ENCODE peak calls at places on chromosomes 16 and 17, in seven cellular contexts. O is heart right ventricle; G is stimulated activated CD4-positive, alpha-beta T cell treated with anti-CD3 and anti-CD28 coated beads, Interleukin-1b, Interleukin-23, amount 100 ng/mL, for 24 hours; E is left ventricle myocardium inferior; S is AG08396; H is stimulated activated CD8-positive, alpha-beta memory T cell treated with anti-CD3 and anti-CD28 coated beads, Interleukin-4, amount 100 ng/mL, for 1 hour; N is spleen. W is an unnamed sample.
A peak's percentile ranks its signal among the peaks of the same experiment; 100 is the strongest.

GRCh38 chr17:4140125-4140524 is 2.7 kb downstream of the ZZEF1 start:
- DNase-seq in O (no peak), G (no peak), E (no peak), S (no peak), H (no peak), N (no peak), W (no peak)

GRCh38 chr17:67165201-67165600 is 79.8 kb downstream of the HELZ start:
- DNase-seq in O (peak; percentile 16), G (no peak), E (peak; percentile 19), S (no peak), H (no peak), N (no peak), W (no peak)

GRCh38 chr16:86244936-86245335 is 265.4 kb upstream of the FOXF1 start:
- DNase-seq in O (no peak), G (no peak), E (no peak), S (no peak), H (no peak), N (no peak), W (no peak)

GRCh38 chr16:3966681-3967080 is 86.2 kb upstream of the CREBBP start:
- DNase-seq in O (no peak), G (no peak), E (no peak), S (no peak), H (no peak), N (no peak), W (no peak)

GRCh38 chr16:1992475-1993292 is 2.9 kb downstream of the SYNGR3 start:
- DNase-seq in O (no peak), G (no peak), E (no peak), S (no peak), H (no peak), N (no peak), W (no peak)

GRCh38 chr16:28013878-28014277 is 49.6 kb downstream of the GSG1L start:
- DNase-seq in O (no peak), G (no peak), E (no peak), S (no peak), H (no peak), N (no peak), W (no peak)

GRCh38 chr17:549197-550040 is 165.2 kb downstream of the VPS53 start:
- DNase-seq in O (no peak), G (no peak), E (no peak), S (peak; percentile 74), H (no peak), N (no peak), W (no peak)

GRCh38 chr17:75561927-75562603 is 25.5 kb upstream of the MYO15B start:
- DNase-seq in O (no peak), G (no peak), E (no peak), S (peak; percentile 75), H (no peak), N (no peak), W (no peak)

GRCh38 chr17:48632579-48633265 is 6.6 kb upstream of the HOXB9 start:
- DNase-seq in O (no peak), G (no peak), E (no peak), S (no peak), H (no peak), N (no peak), W (no peak)

GRCh38 chr17:62995377-62995885 is 29.4 kb downstream of the TANC2 start:
- DNase-seq in O (peak; percentile 8), G (no peak), E (no peak), S (peak; percentile 26), H (no peak), N (no peak), W (peak; percentile 19)

GRCh38 chr17:48429638-48430586 is at the start of gene SKAP1:
- DNase-seq in O (no peak), G (no peak), E (no peak), S (no peak), H (peak; percentile 34), N (peak; percentile 91), W (no peak)

GRCh38 chr17:2853722-2854580 is 57.7 kb downstream of the RAP1GAP2 start:
- DNase-seq in O (no peak), G (no peak), E (peak; percentile 36), S (peak; percentile 45), H (no peak), N (peak; percentile 79), W (no peak)

GRCh38 chr16:25033852-25034251 is 18.7 kb upstream of the ARHGAP17 start:
- DNase-seq in O (no peak), G (no peak), E (no peak), S (no peak), H (no peak), N (no peak), W (no peak)

GRCh38 chr17:18259621-18260331 is 686 bp upstream of the MIEF2 start:
- DNase-seq in O (no peak), G (no peak), E (no peak), S (no peak), H (no peak), N (no peak), W (peak; percentile 88)

GRCh38 chr16:275786-276232 is at the start of gene RGS11:
- DNase-seq in O (no peak), G (no peak), E (no peak), S (peak; percentile 70), H (no peak), N (no peak), W (no peak)

W was measured in SW 1271.